ENCODE peak calls at places on chromosomes 7 and 10, in nine cellular contexts. W, K, U, J, I, E, G, T and Y are unnamed samples.

GRCh38 chr7:80369321-80369720 is 142.5 kb downstream of the GNAT3 start:
- DNase-seq in W (no peak), K (no peak), U (no peak), J (no peak), I (no peak), E (no peak), G (no peak), T (no peak), Y (no peak)

GRCh38 chr7:123351027-123351426 is 151.3 kb upstream of the SLC13A1 start:
- DNase-seq in W (no peak), K (no peak), U (no peak), J (no peak), I (no peak), E (no peak), G (no peak), T (no peak), Y (no peak)

GRCh38 chr10:72729528-72729927 is 37.6 kb downstream of the MCU start:
- DNase-seq in W (peak), K (no peak), U (no peak), J (no peak), I (no peak), E (no peak), G (no peak), T (no peak), Y (no peak)

GRCh38 chr10:43665054-43665453 is 16.4 kb upstream of the ZNF32 start:
- DNase-seq in W (no peak), K (no peak), U (no peak), J (no peak), I (no peak), E (no peak), G (no peak), T (no peak), Y (no peak)

GRCh38 chr10:32417906-32418547 is 27.9 kb upstream of the CCDC7 start:
- DNase-seq in W (peak), K (no peak), U (peak), J (no peak), I (no peak), E (peak), G (no peak), T (peak), Y (peak)

GRCh38 chr7:99000196-99000903 is 122.0 kb downstream of the TRRAP start:
- DNase-seq in W (no peak), K (peak), U (no peak), J (no peak), I (no peak), E (no peak), G (no peak), T (no peak), Y (no peak)

GRCh38 chr7:149884016-149884415 is 10.2 kb downstream of the ATP6V0E2 start:
- DNase-seq in W (no peak), K (no peak), U (peak), J (no peak), I (no peak), E (peak), G (no peak), T (no peak), Y (no peak)

GRCh38 chr7:108310351-108310750 is 145.9 kb downstream of the NRCAM start:
- DNase-seq in W (peak), K (no peak), U (no peak), J (no peak), I (no peak), E (no peak), G (peak), T (peak), Y (no peak)

GRCh38 chr7:157684596-157685429 is 348.0 kb downstream of the DNAJB6 start:
- DNase-seq in W (no peak), K (peak), U (no peak), J (no peak), I (no peak), E (no peak), G (no peak), T (no peak), Y (no peak)

DNA sequence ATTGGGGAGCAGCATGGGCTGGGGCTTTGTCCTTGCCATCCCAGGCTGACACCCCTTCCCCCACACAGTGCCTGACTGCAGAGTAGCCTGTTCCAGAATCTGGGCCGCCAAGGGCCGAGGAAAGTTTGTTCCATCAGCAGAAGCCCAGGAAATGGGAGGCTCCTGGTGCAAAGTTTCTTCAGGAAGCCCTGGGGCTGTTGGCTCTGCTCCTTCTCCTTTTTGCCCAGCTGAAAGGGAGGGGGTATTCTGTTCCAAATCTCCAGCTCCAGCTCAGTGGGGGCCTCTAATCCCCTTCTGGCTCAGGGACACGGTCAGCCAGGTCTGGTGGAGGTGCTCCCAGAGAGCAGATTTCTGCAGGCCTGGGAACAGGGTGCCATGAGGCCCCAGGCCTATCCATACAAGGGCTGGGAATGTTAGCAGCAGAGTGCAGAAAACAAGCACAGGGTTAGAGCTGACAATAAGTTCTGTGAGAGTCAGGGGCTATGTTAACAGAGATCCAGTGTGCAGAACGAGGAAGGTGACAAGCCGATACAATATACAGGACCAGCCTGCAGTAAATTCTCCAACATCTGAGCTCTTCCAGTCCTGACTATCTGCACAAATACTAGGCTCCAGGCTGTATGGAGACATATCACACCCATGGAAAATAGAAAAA is 399.5 kb downstream of the RPS24 start:
- DNase-seq in W (no peak), K (peak), U (no peak), J (peak), I (no peak), E (no peak), G (no peak), T (no peak), Y (peak)
- H3K27ac ChIP-seq in W (no peak), K (peak), U (no peak), J (no peak), I (no peak), E (peak), G (no peak), T (no peak), Y (peak)

GRCh38 chr7:55134786-55135185 is 116.0 kb downstream of the EGFR start:
- DNase-seq in W (no peak), K (no peak), U (no peak), J (no peak), I (no peak), E (no peak), G (no peak), T (no peak), Y (no peak)
- H3K27ac ChIP-seq in W (peak), K (no peak), U (no peak), J (peak), I (no peak), E (no peak), G (peak), T (peak), Y (peak)

GRCh38 chr10:17655009-17655408 is 11.1 kb downstream of the STAM start:
- DNase-seq in W (no peak), K (no peak), U (no peak), J (no peak), I (no peak), E (no peak), G (no peak), T (no peak), Y (no peak)
- H3K27ac ChIP-seq in W (no peak), K (no peak), U (no peak), J (no peak), I (no peak), E (no peak), G (no peak), T (peak), Y (no peak)

GRCh38 chr7:84188811-84189405 is 5.7 kb downstream of the SEMA3A start:
- DNase-seq in W (no peak), K (no peak), U (no peak), J (no peak), I (no peak), E (no peak), G (no peak), T (no peak), Y (no peak)

GRCh38 chr7:84191261-84191660 is 3.3 kb downstream of the SEMA3A start:
- DNase-seq in W (no peak), K (no peak), U (no peak), J (no peak), I (no peak), E (no peak), G (no peak), T (no peak), Y (no peak)

GRCh38 chr7:84187087-84187805 is 7.3 kb downstream of the SEMA3A start:
- DNase-seq in W (no peak), K (no peak), U (no peak), J (no peak), I (no peak), E (no peak), G (no peak), T (no peak), Y (no peak)

GRCh38 chr7:84190016-84190705 is 4.4 kb downstream of the SEMA3A start:
- DNase-seq in W (peak), K (no peak), U (no peak), J (no peak), I (no peak), E (no peak), G (no peak), T (no peak), Y (no peak)

DNA sequence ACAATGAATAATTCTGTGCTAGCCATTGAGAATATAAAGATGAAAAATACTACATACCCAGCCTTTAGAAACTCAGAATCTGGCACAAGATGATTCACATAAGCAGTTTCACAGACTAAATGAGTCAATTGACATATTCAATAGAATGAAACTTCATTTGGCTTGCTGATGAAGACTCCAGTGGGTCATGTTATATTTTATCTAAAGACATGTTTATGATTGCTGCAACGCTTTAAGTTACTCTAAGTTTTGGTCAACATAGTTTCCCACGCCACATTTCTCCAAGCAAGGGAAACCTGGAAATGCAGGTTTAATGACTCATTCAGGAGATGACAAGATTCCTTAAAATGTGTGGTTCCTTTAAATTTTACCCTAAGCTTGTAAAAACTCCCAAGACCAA is 6.8 kb downstream of the SEMA3A start:
- DNase-seq in W (peak), K (no peak), U (no peak), J (no peak), I (no peak), E (no peak), G (peak), T (no peak), Y (no peak)
- H3K27ac ChIP-seq in W (peak), K (no peak), U (no peak), J (no peak), I (no peak), E (no peak), G (peak), T (peak), Y (peak)

GRCh38 chr10:95792211-95792780 is 36.3 kb downstream of the ENTPD1 start:
- DNase-seq in W (no peak), K (no peak), U (no peak), J (no peak), I (no peak), E (no peak), G (no peak), T (no peak), Y (no peak)
- H3K27ac ChIP-seq in W (no peak), K (peak), U (no peak), J (peak), I (no peak), E (peak), G (no peak), T (no peak), Y (peak)

GRCh38 chr7:158784270-158784669 is 45.0 kb downstream of the ESYT2 start:
- DNase-seq in W (no peak), K (no peak), U (no peak), J (no peak), I (no peak), E (no peak), G (no peak), T (no peak), Y (no peak)

GRCh38 chr7:158783595-158783994 is 45.7 kb downstream of the ESYT2 start:
- DNase-seq in W (no peak), K (peak), U (no peak), J (no peak), I (no peak), E (no peak), G (peak), T (no peak), Y (no peak)

GRCh38 chr7:158782638-158783490 is 46.4 kb downstream of the ESYT2 start:
- DNase-seq in W (no peak), K (peak), U (no peak), J (peak), I (no peak), E (peak), G (no peak), T (peak), Y (peak)

GRCh38 chr7:158789842-158790241 is 39.5 kb downstream of the ESYT2 start:
- DNase-seq in W (no peak), K (no peak), U (no peak), J (no peak), I (no peak), E (no peak), G (no peak), T (no peak), Y (no peak)

GRCh38 chr7:158786898-158787297 is 42.4 kb downstream of the ESYT2 start:
- DNase-seq in W (no peak), K (no peak), U (no peak), J (no peak), I (no peak), E (no peak), G (no peak), T (no peak), Y (no peak)
- H3K27ac ChIP-seq in W (no peak), K (peak), U (no peak), J (no peak), I (no peak), E (peak), G (no peak), T (no peak), Y (peak)